ENCODE peak calls at places on chromosome 6, in ten cellular contexts. One of them, this sample, is unnamed.
A peak's percentile ranks its signal among the peaks of the same experiment; 100 is the strongest.

GRCh38 chr6:142846459-142846831 is 98.5 kb downstream of the HIVEP2 start:
- DNase-seq in M059J: peak; percentile 80
- DNase-seq in bronchial epithelial cell: peak; percentile 80
- DNase-seq in body of pancreas: no peak
- DNase-seq in KBM-7: no peak
- DNase-seq in NB4: no peak
- DNase-seq in right atrium auricular region: no peak
- DNase-seq in ELR: peak; percentile 80
- DNase-seq in osteoblast: peak; percentile 59
- DNase-seq in lower lobe of right lung: no peak
- DNase-seq in this sample: no peak

GRCh38 chr6:10230533-10230932 is 184.3 kb downstream of the TFAP2A start:
- DNase-seq in M059J: peak; percentile 85
- DNase-seq in bronchial epithelial cell: no peak
- DNase-seq in body of pancreas: no peak
- DNase-seq in KBM-7: no peak
- DNase-seq in NB4: no peak
- DNase-seq in right atrium auricular region: no peak
- DNase-seq in ELR: peak; percentile 28
- DNase-seq in osteoblast: no peak
- DNase-seq in lower lobe of right lung: no peak
- DNase-seq in this sample: no peak

GRCh38 chr6:97958143-97958542 is 675.1 kb upstream of the MMS22L start:
- DNase-seq in M059J: peak; percentile 72
- DNase-seq in bronchial epithelial cell: peak; percentile 77
- DNase-seq in body of pancreas: no peak
- DNase-seq in KBM-7: no peak
- DNase-seq in NB4: no peak
- DNase-seq in right atrium auricular region: no peak
- DNase-seq in ELR: peak; percentile 6
- DNase-seq in osteoblast: no peak
- DNase-seq in lower lobe of right lung: peak; percentile 28
- DNase-seq in this sample: no peak

GRCh38 chr6:100203391-100203790 is 209.4 kb upstream of the MCHR2 start:
- DNase-seq in M059J: peak; percentile 99
- DNase-seq in bronchial epithelial cell: peak; percentile 93
- DNase-seq in body of pancreas: no peak
- DNase-seq in KBM-7: no peak
- DNase-seq in NB4: peak; percentile 61
- DNase-seq in right atrium auricular region: no peak
- DNase-seq in ELR: peak; percentile 99
- DNase-seq in osteoblast: peak; percentile 76
- DNase-seq in lower lobe of right lung: no peak
- DNase-seq in this sample: no peak

GRCh38 chr6:135096403-135097130 is 41.9 kb upstream of the HBS1L start:
- DNase-seq in M059J: no peak
- DNase-seq in bronchial epithelial cell: no peak
- DNase-seq in body of pancreas: no peak
- DNase-seq in KBM-7: no peak
- DNase-seq in NB4: no peak
- DNase-seq in right atrium auricular region: no peak
- DNase-seq in ELR: no peak
- DNase-seq in osteoblast: no peak
- DNase-seq in lower lobe of right lung: no peak
- DNase-seq in this sample: no peak

GRCh38 chr6:7138111-7138510 is 30.4 kb downstream of the RREB1 start:
- DNase-seq in M059J: peak; percentile 57
- DNase-seq in bronchial epithelial cell: no peak
- DNase-seq in body of pancreas: no peak
- DNase-seq in KBM-7: no peak
- DNase-seq in NB4: no peak
- DNase-seq in right atrium auricular region: no peak
- DNase-seq in ELR: no peak
- DNase-seq in osteoblast: no peak
- DNase-seq in lower lobe of right lung: no peak
- DNase-seq in this sample: no peak

GRCh38 chr6:48613221-48613949 is 502.4 kb upstream of the PTCHD4 start:
- DNase-seq in M059J: no peak
- DNase-seq in bronchial epithelial cell: no peak
- DNase-seq in body of pancreas: no peak
- DNase-seq in KBM-7: no peak
- DNase-seq in NB4: no peak
- DNase-seq in right atrium auricular region: no peak
- DNase-seq in ELR: no peak
- DNase-seq in osteoblast: no peak
- DNase-seq in lower lobe of right lung: no peak
- DNase-seq in this sample: no peak

GRCh38 chr6:157632821-157633220 is 190.2 kb upstream of the SNX9 start:
- DNase-seq in M059J: peak; percentile 27
- DNase-seq in bronchial epithelial cell: peak; percentile 21
- DNase-seq in body of pancreas: no peak
- DNase-seq in KBM-7: no peak
- DNase-seq in NB4: no peak
- DNase-seq in right atrium auricular region: no peak
- DNase-seq in ELR: peak; percentile 52
- DNase-seq in osteoblast: peak; percentile 97
- DNase-seq in lower lobe of right lung: no peak
- DNase-seq in this sample: no peak

GRCh38 chr6:131819507-131820228 is 11.8 kb downstream of the ENPP1 start:
- DNase-seq in M059J: peak; percentile 79
- DNase-seq in bronchial epithelial cell: peak; percentile 28
- DNase-seq in body of pancreas: peak; percentile 51
- DNase-seq in KBM-7: no peak
- DNase-seq in NB4: no peak
- DNase-seq in right atrium auricular region: no peak
- DNase-seq in ELR: peak; percentile 13
- DNase-seq in osteoblast: peak; percentile 51
- DNase-seq in lower lobe of right lung: no peak
- DNase-seq in this sample: no peak

GRCh38 chr6:126091507-126091906 is 105.2 kb downstream of the TRMT11 start:
- DNase-seq in M059J: no peak
- DNase-seq in bronchial epithelial cell: no peak
- DNase-seq in body of pancreas: no peak
- DNase-seq in KBM-7: no peak
- DNase-seq in NB4: no peak
- DNase-seq in right atrium auricular region: no peak
- DNase-seq in ELR: no peak
- DNase-seq in osteoblast: peak; percentile 22
- DNase-seq in lower lobe of right lung: no peak
- DNase-seq in this sample: no peak

GRCh38 chr6:99189823-99190721 is 159.4 kb downstream of the FAXC start:
- DNase-seq in M059J: no peak
- DNase-seq in bronchial epithelial cell: no peak
- DNase-seq in body of pancreas: no peak
- DNase-seq in KBM-7: no peak
- DNase-seq in NB4: no peak
- DNase-seq in right atrium auricular region: no peak
- DNase-seq in ELR: no peak
- DNase-seq in osteoblast: no peak
- DNase-seq in lower lobe of right lung: no peak
- DNase-seq in this sample: no peak

GRCh38 chr6:99092461-99092860 is 144.7 kb upstream of the FBXL4 start:
- DNase-seq in M059J: no peak
- DNase-seq in bronchial epithelial cell: no peak
- DNase-seq in body of pancreas: no peak
- DNase-seq in KBM-7: no peak
- DNase-seq in NB4: no peak
- DNase-seq in right atrium auricular region: no peak
- DNase-seq in ELR: no peak
- DNase-seq in osteoblast: no peak
- DNase-seq in lower lobe of right lung: no peak
- DNase-seq in this sample: no peak

GRCh38 chr6:101011165-101011564 is 130.0 kb upstream of the ASCC3 start:
- DNase-seq in M059J: peak; percentile 28
- DNase-seq in bronchial epithelial cell: peak; percentile 41
- DNase-seq in body of pancreas: no peak
- DNase-seq in KBM-7: no peak
- DNase-seq in NB4: no peak
- DNase-seq in right atrium auricular region: no peak
- DNase-seq in ELR: peak; percentile 6
- DNase-seq in osteoblast: no peak
- DNase-seq in lower lobe of right lung: no peak
- DNase-seq in this sample: no peak

GRCh38 chr6:75524322-75524972 is 30.8 kb upstream of the FILIP1 start:
- DNase-seq in M059J: peak; percentile 97
- DNase-seq in bronchial epithelial cell: peak; percentile 70
- DNase-seq in body of pancreas: peak; percentile 6
- DNase-seq in KBM-7: no peak
- DNase-seq in NB4: no peak
- DNase-seq in right atrium auricular region: no peak
- DNase-seq in ELR: peak; percentile 97
- DNase-seq in osteoblast: peak; percentile 62
- DNase-seq in lower lobe of right lung: no peak
- DNase-seq in this sample: no peak

GRCh38 chr6:147201885-147202515 is 2.2 kb upstream of the STXBP5 start:
- DNase-seq in M059J: peak; percentile 79
- DNase-seq in bronchial epithelial cell: peak; percentile 47
- DNase-seq in body of pancreas: peak; percentile 16
- DNase-seq in KBM-7: peak; percentile 74
- DNase-seq in NB4: peak; percentile 91
- DNase-seq in right atrium auricular region: no peak
- DNase-seq in ELR: peak; percentile 28
- DNase-seq in osteoblast: peak; percentile 64
- DNase-seq in lower lobe of right lung: no peak
- DNase-seq in this sample: no peak

GRCh38 chr6:52221302-52221701 is 23.0 kb downstream of the IL17F start:
- DNase-seq in M059J: peak; percentile 29
- DNase-seq in bronchial epithelial cell: no peak
- DNase-seq in body of pancreas: no peak
- DNase-seq in KBM-7: peak; percentile 43
- DNase-seq in NB4: peak; percentile 46
- DNase-seq in right atrium auricular region: no peak
- DNase-seq in ELR: no peak
- DNase-seq in osteoblast: no peak
- DNase-seq in lower lobe of right lung: no peak
- DNase-seq in this sample: no peak

GRCh38 chr6:147508871-147509608 is 550 bp downstream of the SAMD5 start:
- DNase-seq in M059J: no peak
- DNase-seq in bronchial epithelial cell: no peak
- DNase-seq in body of pancreas: no peak
- DNase-seq in KBM-7: peak; percentile 20
- DNase-seq in NB4: no peak
- DNase-seq in right atrium auricular region: no peak
- DNase-seq in ELR: peak; percentile 34
- DNase-seq in osteoblast: peak; percentile 65
- DNase-seq in lower lobe of right lung: no peak
- DNase-seq in this sample: peak; percentile 45

GRCh38 chr6:10382728-10383127 is 32.1 kb downstream of the TFAP2A start:
- DNase-seq in M059J: no peak
- DNase-seq in bronchial epithelial cell: no peak
- DNase-seq in body of pancreas: no peak
- DNase-seq in KBM-7: no peak
- DNase-seq in NB4: no peak
- DNase-seq in right atrium auricular region: no peak
- DNase-seq in ELR: no peak
- DNase-seq in osteoblast: no peak
- DNase-seq in lower lobe of right lung: no peak
- DNase-seq in this sample: no peak

GRCh38 chr6:11900662-11901598 is 111.2 kb upstream of the HIVEP1 start:
- DNase-seq in M059J: no peak
- DNase-seq in bronchial epithelial cell: no peak
- DNase-seq in body of pancreas: no peak
- DNase-seq in KBM-7: no peak
- DNase-seq in NB4: no peak
- DNase-seq in right atrium auricular region: no peak
- DNase-seq in ELR: no peak
- DNase-seq in osteoblast: no peak
- DNase-seq in lower lobe of right lung: no peak
- DNase-seq in this sample: no peak

GRCh38 chr6:124719951-124720350 is 242.3 kb upstream of the RNF217 start:
- DNase-seq in M059J: no peak
- DNase-seq in bronchial epithelial cell: no peak
- DNase-seq in body of pancreas: no peak
- DNase-seq in KBM-7: no peak
- DNase-seq in NB4: no peak
- DNase-seq in right atrium auricular region: no peak
- DNase-seq in ELR: no peak
- DNase-seq in osteoblast: no peak
- DNase-seq in lower lobe of right lung: no peak
- DNase-seq in this sample: no peak

GRCh38 chr6:81568973-81569372 is 183.5 kb downstream of the TENT5A start:
- DNase-seq in M059J: no peak
- DNase-seq in bronchial epithelial cell: no peak
- DNase-seq in body of pancreas: no peak
- DNase-seq in KBM-7: no peak
- DNase-seq in NB4: peak; percentile 36
- DNase-seq in right atrium auricular region: no peak
- DNase-seq in ELR: no peak
- DNase-seq in osteoblast: no peak
- DNase-seq in lower lobe of right lung: no peak
- DNase-seq in this sample: no peak

GRCh38 chr6:151413372-151414145 is 22.2 kb upstream of the ZBTB2 start:
- DNase-seq in M059J: no peak
- DNase-seq in bronchial epithelial cell: no peak
- DNase-seq in body of pancreas: no peak
- DNase-seq in KBM-7: no peak
- DNase-seq in NB4: no peak
- DNase-seq in right atrium auricular region: no peak
- DNase-seq in ELR: no peak
- DNase-seq in osteoblast: no peak
- DNase-seq in lower lobe of right lung: no peak
- DNase-seq in this sample: no peak

GRCh38 chr6:105678516-105678915 is 275.6 kb upstream of the PREP start:
- DNase-seq in M059J: peak; percentile 23
- DNase-seq in bronchial epithelial cell: no peak
- DNase-seq in body of pancreas: no peak
- DNase-seq in KBM-7: no peak
- DNase-seq in NB4: no peak
- DNase-seq in right atrium auricular region: no peak
- DNase-seq in ELR: no peak
- DNase-seq in osteoblast: no peak
- DNase-seq in lower lobe of right lung: no peak
- DNase-seq in this sample: no peak

This sample was measured in Right ventricle myocardium superior.